ENCODE peak calls at places on chromosome 14, in eight cellular contexts. X is HCT116, S is GM23338, Y is PC-3, W is MM.1S, Q is OCI-LY7, V is hepatocyte, N is SK-N-SH. C is an unnamed sample.

GRCh38 chr14:29085546-29085945 is 319.0 kb downstream of the FOXG1 start:
- DNase-seq in X (no peak), S (peak; percentile 74), Y (peak; percentile 41), W (no peak), Q (no peak), V (peak; percentile 26), N (peak; percentile 0), C (peak; percentile 49)

GRCh38 chr14:76136476-76137160 is 15.1 kb upstream of the GPATCH2L start:
- DNase-seq in X (no peak), S (no peak), Y (no peak), W (no peak), Q (no peak), V (no peak), N (peak; percentile 71), C (no peak)

GRCh38 chr14:104353921-104354701 is 215.7 kb downstream of the KIF26A start:
- DNase-seq in X (no peak), S (no peak), Y (no peak), W (no peak), Q (no peak), V (no peak), N (no peak), C (no peak)

GRCh38 chr14:102507891-102508312 is 1.7 kb downstream of the ANKRD9 start:
- DNase-seq in X (no peak), S (peak; percentile 47), Y (no peak), W (no peak), Q (no peak), V (no peak), N (no peak), C (no peak)

GRCh38 chr14:93171366-93171765 is 13.3 kb downstream of the MOAP1 start:
- DNase-seq in X (no peak), S (no peak), Y (peak; percentile 86), W (no peak), Q (no peak), V (no peak), N (no peak), C (no peak)

GRCh38 chr14:58152569-58152857 is 500 bp upstream of the ARMH4 start:
- DNase-seq in X (no peak), S (no peak), Y (peak; percentile 48), W (no peak), Q (no peak), V (no peak), N (no peak), C (no peak)

GRCh38 chr14:40113671-40114070 is 681.4 kb upstream of the FBXO33 start:
- DNase-seq in X (no peak), S (no peak), Y (no peak), W (no peak), Q (no peak), V (no peak), N (no peak), C (no peak)

GRCh38 chr14:57974896-57975295 is 109.0 kb upstream of the SLC35F4 start:
- DNase-seq in X (no peak), S (peak; percentile 24), Y (no peak), W (no peak), Q (no peak), V (no peak), N (no peak), C (no peak)

GRCh38 chr14:91482278-91483023 is 27.7 kb downstream of the PPP4R3A start:
- DNase-seq in X (no peak), S (no peak), Y (peak; percentile 48), W (no peak), Q (no peak), V (no peak), N (no peak), C (no peak)

GRCh38 chr14:78157855-78158436 is 12.2 kb upstream of the NRXN3 start:
- DNase-seq in X (no peak), S (peak; percentile 54), Y (peak; percentile 24), W (no peak), Q (peak; percentile 2), V (peak; percentile 73), N (no peak), C (peak; percentile 71)

GRCh38 chr14:91383439-91383838 is 34.2 kb downstream of the CCDC88C start:
- DNase-seq in X (no peak), S (peak; percentile 84), Y (peak; percentile 82), W (no peak), Q (no peak), V (no peak), N (no peak), C (peak; percentile 65)

GRCh38 chr14:105855893-105856675 is 329.7 kb downstream of the TMEM121 start:
- DNase-seq in X (no peak), S (no peak), Y (no peak), W (no peak), Q (peak; percentile 66), V (no peak), N (no peak), C (no peak)
- TF ChIP-seq EZH2phosphoT487 in X (no peak), S (no peak), Y (no peak), W (no peak), Q (no peak), V (no peak), N (no peak), C (no peak)

GRCh38 chr14:94819531-94819930 is 49.6 kb upstream of the GSC start:
- DNase-seq in X (no peak), S (no peak), Y (no peak), W (no peak), Q (no peak), V (no peak), N (peak; percentile 24), C (no peak)

GRCh38 chr14:94821705-94822104 is 51.8 kb upstream of the GSC start:
- DNase-seq in X (no peak), S (no peak), Y (no peak), W (no peak), Q (no peak), V (no peak), N (no peak), C (no peak)

GRCh38 chr14:94816113-94816512 is 46.2 kb upstream of the GSC start:
- DNase-seq in X (no peak), S (peak; percentile 34), Y (no peak), W (no peak), Q (no peak), V (no peak), N (no peak), C (peak; percentile 22)
- TF ChIP-seq CTCF in X (peak; percentile 6), S (peak; percentile 42), Y (no peak), W (no peak), Q (no peak), V (peak; percentile 24), N (no peak), C (peak; percentile 15)

DNA sequence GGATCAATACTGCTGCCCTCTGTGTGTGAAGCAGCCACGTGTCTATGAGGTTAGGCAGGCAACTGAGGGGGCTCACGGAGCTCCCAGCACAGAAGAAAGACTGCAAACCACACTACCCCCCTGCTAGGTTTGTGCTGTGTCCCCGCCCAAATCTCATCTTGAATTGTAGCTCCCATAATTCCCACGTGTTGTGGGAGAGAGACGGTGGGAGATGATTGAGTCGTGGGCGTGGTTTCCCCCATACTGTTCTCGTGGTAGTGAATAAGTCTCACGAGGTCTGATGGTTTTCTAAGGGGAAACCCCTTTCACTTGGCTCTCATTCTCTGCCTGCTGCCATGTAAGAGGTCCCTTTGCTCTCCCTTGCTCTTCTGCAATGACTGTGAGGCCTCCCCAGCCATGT is 68.6 kb downstream of the ACTN1 start:
- DNase-seq in X (no peak), S (no peak), Y (no peak), W (no peak), Q (peak; percentile 10), V (no peak), N (no peak), C (no peak)
- H3K36me3 ChIP-seq in X (peaks cover 12% of the 10 kb centered on the region), S (peaks cover 6% of the 10 kb centered on the region), Y (peaks cover 69% of the 10 kb centered on the region), W (no peaks in the 10 kb centered on the region), Q (no peaks in the 10 kb centered on the region), V (no peaks in the 10 kb centered on the region), N (peaks cover 52% of the 10 kb centered on the region), C (peaks cover 6% of the 10 kb centered on the region)

GRCh38 chr14:33693237-33693636 is 257.6 kb downstream of the EGLN3 start:
- DNase-seq in X (no peak), S (no peak), Y (no peak), W (no peak), Q (no peak), V (no peak), N (no peak), C (no peak)

GRCh38 chr14:33700052-33700451 is 250.8 kb downstream of the EGLN3 start:
- DNase-seq in X (no peak), S (no peak), Y (no peak), W (no peak), Q (no peak), V (no peak), N (no peak), C (no peak)

GRCh38 chr14:33699300-33699699 is 251.6 kb downstream of the EGLN3 start:
- DNase-seq in X (no peak), S (no peak), Y (no peak), W (no peak), Q (no peak), V (no peak), N (no peak), C (no peak)

GRCh38 chr14:33692762-33693161 is 258.1 kb downstream of the EGLN3 start:
- DNase-seq in X (no peak), S (no peak), Y (peak; percentile 39), W (no peak), Q (no peak), V (no peak), N (no peak), C (no peak)

DNA sequence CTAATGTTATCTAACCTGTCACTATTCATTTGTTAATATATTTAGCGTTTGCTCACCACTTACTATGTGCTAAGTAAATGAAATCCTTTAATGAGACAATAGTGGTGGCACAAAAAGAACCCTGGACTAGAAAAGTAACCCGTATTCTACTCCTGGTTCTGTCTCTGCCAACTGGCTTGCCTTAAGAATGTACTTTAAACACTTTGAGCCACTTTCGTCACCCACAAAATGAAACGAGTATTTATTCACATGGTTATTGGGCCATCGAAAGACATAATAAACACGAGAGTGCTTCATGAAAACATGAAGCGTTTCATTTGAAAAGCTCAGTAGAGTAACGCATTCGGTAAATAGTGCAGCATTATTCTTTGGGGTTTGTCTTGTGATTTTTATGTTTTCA is 254.7 kb downstream of the EGLN3 start:
- DNase-seq in X (no peak), S (no peak), Y (no peak), W (no peak), Q (no peak), V (no peak), N (no peak), C (no peak)
- TF ChIP-seq EZH2phosphoT487 in X (no peak), S (no peak), Y (no peak), W (no peak), Q (no peak), V (no peak), N (no peak), C (no peak)

GRCh38 chr14:26398616-26399015 is 199.2 kb downstream of the NOVA1 start:
- DNase-seq in X (no peak), S (no peak), Y (no peak), W (no peak), Q (no peak), V (no peak), N (no peak), C (no peak)

GRCh38 chr14:26395726-26396125 is 202.1 kb downstream of the NOVA1 start:
- DNase-seq in X (no peak), S (no peak), Y (no peak), W (no peak), Q (no peak), V (no peak), N (no peak), C (no peak)

GRCh38 chr14:26389646-26390508 is 208.0 kb downstream of the NOVA1 start:
- DNase-seq in X (no peak), S (no peak), Y (peak; percentile 18), W (no peak), Q (no peak), V (peak; percentile 9), N (no peak), C (no peak)

GRCh38 chr14:26392498-26392897 is 205.3 kb downstream of the NOVA1 start:
- DNase-seq in X (no peak), S (peak; percentile 17), Y (no peak), W (no peak), Q (no peak), V (no peak), N (no peak), C (no peak)

GRCh38 chr14:26394114-26394855 is 203.5 kb downstream of the NOVA1 start:
- DNase-seq in X (no peak), S (peak; percentile 43), Y (peak; percentile 59), W (no peak), Q (no peak), V (no peak), N (peak; percentile 23), C (peak; percentile 36)
- TF ChIP-seq CTCF in X (no peak), S (peak; percentile 40), Y (peak; percentile 68), W (no peak), Q (no peak), V (peak; percentile 53), N (peak; percentile 41), C (peak; percentile 43)